ENCODE peak calls at places on chromosomes 12 and 14, in five cellular contexts. One of them, this sample, is unnamed.

GRCh38 chr14:104973215-104974145 is 4.7 kb downstream of the AHNAK2 start:
- DNase-seq in progenitor cell of endocrine pancreas: no peak
- DNase-seq in DND-41: no peak
- DNase-seq in AG09309: peak
- DNase-seq in mucosa of descending colon: peak
- DNase-seq in this sample: no peak

GRCh38 chr14:89384023-89384422 is 33.0 kb downstream of the FOXN3 start:
- DNase-seq in progenitor cell of endocrine pancreas: no peak
- DNase-seq in DND-41: peak
- DNase-seq in AG09309: no peak
- DNase-seq in mucosa of descending colon: no peak
- DNase-seq in this sample: no peak

GRCh38 chr12:109714141-109714912 is 702 bp downstream of the FAM222A start:
- DNase-seq in progenitor cell of endocrine pancreas: peak
- DNase-seq in DND-41: peak
- DNase-seq in AG09309: no peak
- DNase-seq in mucosa of descending colon: peak
- DNase-seq in this sample: peak

GRCh38 chr12:124527861-124528561 is 39.4 kb downstream of the NCOR2 start:
- DNase-seq in progenitor cell of endocrine pancreas: no peak
- DNase-seq in DND-41: no peak
- DNase-seq in AG09309: no peak
- DNase-seq in mucosa of descending colon: no peak
- DNase-seq in this sample: no peak

GRCh38 chr12:92046557-92046956 is 99.1 kb downstream of the BTG1 start:
- DNase-seq in progenitor cell of endocrine pancreas: no peak
- DNase-seq in DND-41: no peak
- DNase-seq in AG09309: no peak
- DNase-seq in mucosa of descending colon: no peak
- DNase-seq in this sample: no peak

GRCh38 chr12:109967383-109968031 is 28.7 kb downstream of the GIT2 start:
- DNase-seq in progenitor cell of endocrine pancreas: no peak
- DNase-seq in DND-41: no peak
- DNase-seq in AG09309: no peak
- DNase-seq in mucosa of descending colon: no peak
- DNase-seq in this sample: no peak

GRCh38 chr14:75126121-75126544 is 715 bp downstream of the NEK9 start:
- DNase-seq in progenitor cell of endocrine pancreas: no peak
- DNase-seq in DND-41: no peak
- DNase-seq in AG09309: no peak
- DNase-seq in mucosa of descending colon: no peak
- DNase-seq in this sample: no peak

GRCh38 chr12:68559984-68560822 is 50.5 kb upstream of the RAP1B start:
- DNase-seq in progenitor cell of endocrine pancreas: no peak
- DNase-seq in DND-41: no peak
- DNase-seq in AG09309: no peak
- DNase-seq in mucosa of descending colon: peak
- DNase-seq in this sample: no peak

GRCh38 chr14:39023939-39024871 is 78.8 kb downstream of the SEC23A start:
- DNase-seq in progenitor cell of endocrine pancreas: no peak
- DNase-seq in DND-41: no peak
- DNase-seq in AG09309: no peak
- DNase-seq in mucosa of descending colon: peak
- DNase-seq in this sample: no peak

GRCh38 chr12:106114084-106115068 is 24.4 kb downstream of the NUAK1 start:
- DNase-seq in progenitor cell of endocrine pancreas: no peak
- DNase-seq in DND-41: no peak
- DNase-seq in AG09309: no peak
- DNase-seq in mucosa of descending colon: no peak
- DNase-seq in this sample: no peak

GRCh38 chr14:69687963-69688649 is 76.7 kb downstream of the SUSD6 start:
- DNase-seq in progenitor cell of endocrine pancreas: no peak
- DNase-seq in DND-41: no peak
- DNase-seq in AG09309: no peak
- DNase-seq in mucosa of descending colon: no peak
- DNase-seq in this sample: peak

GRCh38 chr12:60451457-60451856 is 855.6 kb downstream of the SLC16A7 start:
- DNase-seq in progenitor cell of endocrine pancreas: no peak
- DNase-seq in DND-41: no peak
- DNase-seq in AG09309: no peak
- DNase-seq in mucosa of descending colon: no peak
- DNase-seq in this sample: no peak

GRCh38 chr14:88468396-88468795 is 82.9 kb downstream of the SPATA7 start:
- DNase-seq in progenitor cell of endocrine pancreas: no peak
- DNase-seq in DND-41: no peak
- DNase-seq in AG09309: peak
- DNase-seq in mucosa of descending colon: no peak
- DNase-seq in this sample: no peak

GRCh38 chr12:94722664-94723063 is 72.3 kb upstream of the TMCC3 start:
- DNase-seq in progenitor cell of endocrine pancreas: no peak
- DNase-seq in DND-41: no peak
- DNase-seq in AG09309: no peak
- DNase-seq in mucosa of descending colon: no peak
- DNase-seq in this sample: no peak

GRCh38 chr12:46831335-46832083 is 5.7 kb upstream of the SLC38A4 start:
- DNase-seq in progenitor cell of endocrine pancreas: peak
- DNase-seq in DND-41: no peak
- DNase-seq in AG09309: no peak
- DNase-seq in mucosa of descending colon: peak
- DNase-seq in this sample: peak

GRCh38 chr12:108823804-108824203 is 33.6 kb downstream of the SSH1 start:
- DNase-seq in progenitor cell of endocrine pancreas: no peak
- DNase-seq in DND-41: no peak
- DNase-seq in AG09309: no peak
- DNase-seq in mucosa of descending colon: no peak
- DNase-seq in this sample: no peak

GRCh38 chr14:77026930-77027537 is 1.5 kb downstream of the IRF2BPL start:
- DNase-seq in progenitor cell of endocrine pancreas: peak
- DNase-seq in DND-41: peak
- DNase-seq in AG09309: no peak
- DNase-seq in mucosa of descending colon: no peak
- DNase-seq in this sample: peak

GRCh38 chr12:114605918-114606317 is 78.1 kb downstream of the TBX3 start:
- DNase-seq in progenitor cell of endocrine pancreas: no peak
- DNase-seq in DND-41: no peak
- DNase-seq in AG09309: no peak
- DNase-seq in mucosa of descending colon: no peak
- DNase-seq in this sample: no peak

GRCh38 chr12:25458047-25458552 is 95.0 kb downstream of the LMNTD1 start:
- DNase-seq in progenitor cell of endocrine pancreas: no peak
- DNase-seq in DND-41: no peak
- DNase-seq in AG09309: peak
- DNase-seq in mucosa of descending colon: no peak
- DNase-seq in this sample: no peak

GRCh38 chr12:128910629-128911028 is 57.4 kb downstream of the GLT1D1 start:
- DNase-seq in progenitor cell of endocrine pancreas: no peak
- DNase-seq in DND-41: no peak
- DNase-seq in AG09309: no peak
- DNase-seq in mucosa of descending colon: no peak
- DNase-seq in this sample: no peak

GRCh38 chr14:37145395-37145794 is 27.0 kb downstream of the SLC25A21 start:
- DNase-seq in progenitor cell of endocrine pancreas: no peak
- DNase-seq in DND-41: no peak
- DNase-seq in AG09309: no peak
- DNase-seq in mucosa of descending colon: no peak
- DNase-seq in this sample: no peak

GRCh38 chr12:94145231-94145979 is 3.0 kb upstream of the PLXNC1 start:
- DNase-seq in progenitor cell of endocrine pancreas: no peak
- DNase-seq in DND-41: no peak
- DNase-seq in AG09309: peak
- DNase-seq in mucosa of descending colon: no peak
- DNase-seq in this sample: no peak

GRCh38 chr14:78153069-78153351 is 17.2 kb upstream of the NRXN3 start:
- DNase-seq in progenitor cell of endocrine pancreas: no peak
- DNase-seq in DND-41: no peak
- DNase-seq in AG09309: no peak
- DNase-seq in mucosa of descending colon: no peak
- DNase-seq in this sample: no peak

GRCh38 chr12:103858953-103859601 is 18.0 kb upstream of the NT5DC3 start:
- DNase-seq in progenitor cell of endocrine pancreas: no peak
- DNase-seq in DND-41: no peak
- DNase-seq in AG09309: peak
- DNase-seq in mucosa of descending colon: peak
- DNase-seq in this sample: no peak

GRCh38 chr12:113154351-113154973 is 4.9 kb downstream of the CFAP73 start:
- DNase-seq in progenitor cell of endocrine pancreas: peak
- DNase-seq in DND-41: peak
- DNase-seq in AG09309: no peak
- DNase-seq in mucosa of descending colon: no peak
- DNase-seq in this sample: no peak

GRCh38 chr12:5577239-5577638 is 145.3 kb downstream of the NTF3 start:
- DNase-seq in progenitor cell of endocrine pancreas: no peak
- DNase-seq in DND-41: no peak
- DNase-seq in AG09309: no peak
- DNase-seq in mucosa of descending colon: peak
- DNase-seq in this sample: no peak

GRCh38 chr12:56338643-56339422 is at the start of gene IL23A:
- DNase-seq in progenitor cell of endocrine pancreas: no peak
- DNase-seq in DND-41: peak
- DNase-seq in AG09309: no peak
- DNase-seq in mucosa of descending colon: peak
- DNase-seq in this sample: no peak

GRCh38 chr14:99230271-99231141 is 41.5 kb downstream of the BCL11B start:
- DNase-seq in progenitor cell of endocrine pancreas: no peak
- DNase-seq in DND-41: peak
- DNase-seq in AG09309: no peak
- DNase-seq in mucosa of descending colon: no peak
- DNase-seq in this sample: no peak
- TF ChIP-seq CTCF in progenitor cell of endocrine pancreas: peak
- TF ChIP-seq CTCF in DND-41: no peak
- TF ChIP-seq CTCF in AG09309: no peak
- TF ChIP-seq CTCF in mucosa of descending colon: no peak
- TF ChIP-seq CTCF in this sample: no peak

DNA sequence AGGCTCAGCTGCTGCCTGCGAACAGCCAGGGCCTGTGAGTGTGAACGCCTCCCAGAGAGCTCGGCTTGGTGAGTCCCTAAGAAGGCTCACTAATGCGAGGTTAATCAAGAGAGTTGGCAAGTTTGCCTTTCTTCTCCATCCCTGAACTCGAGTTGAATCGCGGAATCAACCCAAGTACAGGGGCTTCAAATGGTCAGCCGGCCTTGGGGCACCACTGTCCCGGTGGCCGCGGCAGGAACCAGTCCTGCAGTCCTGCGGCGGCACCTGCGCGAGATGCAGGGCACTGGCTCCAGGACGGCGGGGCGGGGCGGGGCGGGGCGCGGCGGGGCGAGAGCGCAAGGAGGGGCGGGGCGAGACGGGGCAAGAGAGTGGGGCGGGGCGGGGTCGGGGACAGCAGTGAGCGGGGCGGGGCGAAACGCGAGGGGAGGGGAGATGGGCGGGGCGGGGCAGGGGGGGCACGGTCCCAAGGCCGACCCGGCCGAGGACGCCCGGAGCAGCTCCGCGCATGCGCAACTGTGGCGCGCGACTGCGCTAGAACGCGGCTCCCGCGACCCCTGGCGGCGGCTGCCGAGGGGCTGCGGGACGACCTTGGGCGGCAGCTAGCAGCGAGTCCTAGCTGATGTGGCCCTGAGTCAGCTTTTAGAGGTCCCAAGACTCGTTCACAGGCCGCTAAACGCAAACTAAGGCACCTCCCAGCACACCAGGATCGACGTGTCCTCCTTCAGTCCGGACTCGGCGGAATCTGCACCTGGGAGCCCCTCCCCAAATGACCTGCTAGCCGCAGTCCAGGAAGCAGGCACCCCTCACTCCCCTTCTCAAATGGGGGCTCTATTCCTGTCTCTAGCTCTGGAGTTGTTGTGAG is 58.0 kb downstream of the TTC7B start:
- DNase-seq in progenitor cell of endocrine pancreas: peak
- DNase-seq in DND-41: peak
- DNase-seq in AG09309: peak
- DNase-seq in mucosa of descending colon: peak
- DNase-seq in this sample: peak
- TF ChIP-seq CTCF in progenitor cell of endocrine pancreas: peak
- TF ChIP-seq CTCF in DND-41: peak
- TF ChIP-seq CTCF in AG09309: peak
- TF ChIP-seq CTCF in mucosa of descending colon: peak
- TF ChIP-seq CTCF in this sample: peak

GRCh38 chr14:94001501-94002396 is 4.6 kb downstream of the CCDC197 start:
- DNase-seq in progenitor cell of endocrine pancreas: peak
- DNase-seq in DND-41: peak
- DNase-seq in AG09309: no peak
- DNase-seq in mucosa of descending colon: peak
- DNase-seq in this sample: peak
- TF ChIP-seq CTCF in progenitor cell of endocrine pancreas: peak
- TF ChIP-seq CTCF in DND-41: peak
- TF ChIP-seq CTCF in AG09309: peak
- TF ChIP-seq CTCF in mucosa of descending colon: peak
- TF ChIP-seq CTCF in this sample: peak

GRCh38 chr12:53972152-53972702 is 699 bp upstream of the HOXC11 start:
- DNase-seq in progenitor cell of endocrine pancreas: no peak
- DNase-seq in DND-41: no peak
- DNase-seq in AG09309: no peak
- DNase-seq in mucosa of descending colon: no peak
- DNase-seq in this sample: no peak

GRCh38 chr12:53972722-53973092 is 219 bp upstream of the HOXC11 start:
- DNase-seq in progenitor cell of endocrine pancreas: no peak
- DNase-seq in DND-41: no peak
- DNase-seq in AG09309: no peak
- DNase-seq in mucosa of descending colon: no peak
- DNase-seq in this sample: no peak

GRCh38 chr12:53974084-53975018 is at the start of gene HOTAIR:
- DNase-seq in progenitor cell of endocrine pancreas: no peak
- DNase-seq in DND-41: no peak
- DNase-seq in AG09309: no peak
- DNase-seq in mucosa of descending colon: no peak
- DNase-seq in this sample: no peak

GRCh38 chr12:53971686-53972085 is 1.2 kb upstream of the HOXC11 start:
- DNase-seq in progenitor cell of endocrine pancreas: no peak
- DNase-seq in DND-41: no peak
- DNase-seq in AG09309: no peak
- DNase-seq in mucosa of descending colon: no peak
- DNase-seq in this sample: no peak

DNA sequence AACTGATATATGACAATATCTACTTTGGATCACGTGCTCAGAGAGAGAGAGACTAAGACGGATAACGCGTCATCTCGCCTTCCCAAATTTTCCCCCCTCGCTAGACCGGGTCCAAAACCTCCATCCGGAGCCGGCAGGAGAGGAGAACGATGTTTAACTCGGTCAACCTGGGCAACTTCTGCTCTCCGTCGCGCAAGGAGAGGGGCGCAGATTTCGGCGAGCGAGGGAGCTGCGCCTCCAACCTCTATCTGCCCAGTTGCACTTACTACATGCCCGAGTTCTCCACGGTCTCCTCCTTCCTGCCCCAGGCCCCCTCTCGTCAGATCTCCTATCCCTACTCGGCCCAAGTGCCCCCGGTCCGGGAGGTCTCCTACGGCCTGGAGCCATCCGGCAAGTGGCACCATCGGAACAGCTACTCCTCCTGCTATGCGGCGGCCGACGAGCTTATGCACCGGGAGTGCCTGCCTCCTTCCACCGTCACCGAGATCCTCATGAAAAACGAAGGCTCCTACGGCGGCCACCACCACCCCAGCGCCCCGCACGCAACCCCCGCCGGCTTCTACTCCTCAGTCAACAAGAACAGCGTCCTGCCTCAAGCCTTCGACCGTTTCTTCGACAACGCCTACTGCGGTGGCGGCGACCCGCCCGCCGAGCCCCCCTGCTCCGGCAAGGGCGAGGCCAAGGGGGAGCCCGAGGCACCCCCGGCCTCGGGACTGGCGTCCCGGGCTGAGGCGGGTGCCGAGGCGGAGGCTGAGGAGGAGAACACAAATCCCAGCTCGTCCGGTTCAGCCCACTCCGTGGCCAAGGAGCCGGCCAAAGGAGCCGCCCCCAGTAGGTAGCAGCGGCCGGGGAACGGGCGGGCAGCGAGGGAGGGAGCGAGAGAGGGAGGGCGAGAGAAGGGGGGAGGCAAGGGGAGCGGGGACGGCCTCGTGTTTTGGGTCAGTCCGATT is at the start of gene HOXC11:
- DNase-seq in progenitor cell of endocrine pancreas: no peak
- DNase-seq in DND-41: no peak
- DNase-seq in AG09309: no peak
- DNase-seq in mucosa of descending colon: no peak
- DNase-seq in this sample: no peak
- TF ChIP-seq CTCF in progenitor cell of endocrine pancreas: no peak
- TF ChIP-seq CTCF in DND-41: no peak
- TF ChIP-seq CTCF in AG09309: no peak
- TF ChIP-seq CTCF in mucosa of descending colon: no peak
- TF ChIP-seq CTCF in this sample: no peak